ENCODE peak calls at places on chromosomes 7 and 10, in six cellular contexts. One of them, this sample, is unnamed.
A peak's percentile ranks its signal among the peaks of the same experiment; 100 is the strongest.

GRCh38 chr10:4770766-4771553 is 55.0 kb upstream of the AKR1E2 start:
- DNase-seq in DND-41: no peak
- DNase-seq in sigmoid colon: no peak
- DNase-seq in IMR-90: peak; percentile 98
- DNase-seq in BJ: peak; percentile 94
- DNase-seq in adrenal gland: no peak
- DNase-seq in this sample: no peak

GRCh38 chr10:50653142-50653541 is 29.4 kb upstream of the SGMS1 start:
- DNase-seq in IMR-90: peak; percentile 47
- DNase-seq in adrenal gland: peak; percentile 37
- DNase-seq in sigmoid colon: no peak
- DNase-seq in DND-41: no peak
- DNase-seq in BJ: no peak
- DNase-seq in this sample: no peak

GRCh38 chr10:21675157-21675796 is 141.2 kb downstream of the MLLT10 start:
- DNase-seq in adrenal gland: peak; percentile 44
- DNase-seq in BJ: no peak
- DNase-seq in IMR-90: peak; percentile 29
- DNase-seq in DND-41: peak; percentile 45
- DNase-seq in sigmoid colon: no peak
- DNase-seq in this sample: no peak

GRCh38 chr7:751826-752225 is 24.7 kb upstream of the PRKAR1B start:
- DNase-seq in IMR-90: no peak
- DNase-seq in BJ: no peak
- DNase-seq in sigmoid colon: peak; percentile 43
- DNase-seq in adrenal gland: no peak
- DNase-seq in DND-41: no peak
- DNase-seq in this sample: no peak

GRCh38 chr10:125886914-125887512 is 5.9 kb upstream of the DHX32 start:
- DNase-seq in DND-41: no peak
- DNase-seq in sigmoid colon: no peak
- DNase-seq in IMR-90: no peak
- DNase-seq in BJ: no peak
- DNase-seq in adrenal gland: no peak
- DNase-seq in this sample: no peak

GRCh38 chr10:61836888-61837747 is 64.4 kb upstream of the ARID5B start:
- DNase-seq in IMR-90: peak; percentile 84
- DNase-seq in adrenal gland: no peak
- DNase-seq in DND-41: no peak
- DNase-seq in BJ: peak; percentile 61
- DNase-seq in sigmoid colon: no peak
- DNase-seq in this sample: no peak

GRCh38 chr7:65798111-65799075 is 74.5 kb upstream of the VKORC1L1 start:
- DNase-seq in BJ: peak; percentile 26
- DNase-seq in DND-41: no peak
- DNase-seq in IMR-90: peak; percentile 85
- DNase-seq in sigmoid colon: no peak
- DNase-seq in adrenal gland: no peak
- DNase-seq in this sample: no peak

GRCh38 chr7:128166603-128167315 is 74.3 kb upstream of the LEP start:
- DNase-seq in sigmoid colon: no peak
- DNase-seq in BJ: no peak
- DNase-seq in IMR-90: no peak
- DNase-seq in adrenal gland: no peak
- DNase-seq in DND-41: no peak
- DNase-seq in this sample: no peak

GRCh38 chr7:26507375-26508068 is 215.9 kb downstream of the SNX10 start:
- DNase-seq in BJ: no peak
- DNase-seq in sigmoid colon: no peak
- DNase-seq in IMR-90: no peak
- DNase-seq in DND-41: no peak
- DNase-seq in adrenal gland: no peak
- DNase-seq in this sample: no peak

GRCh38 chr7:70614237-70614984 is 517.5 kb upstream of the GALNT17 start:
- DNase-seq in IMR-90: peak; percentile 30
- DNase-seq in sigmoid colon: peak; percentile 87
- DNase-seq in DND-41: no peak
- DNase-seq in adrenal gland: peak; percentile 58
- DNase-seq in BJ: no peak
- DNase-seq in this sample: peak; percentile 45
- H3K4me3 ChIP-seq in IMR-90: no peak overlapping the region
- H3K4me3 ChIP-seq in sigmoid colon: no peak overlapping the region
- H3K4me3 ChIP-seq in DND-41: no peak overlapping the region
- H3K4me3 ChIP-seq in adrenal gland: no peak overlapping the region
- H3K4me3 ChIP-seq in BJ: no peak overlapping the region
- H3K4me3 ChIP-seq in this sample: no peak overlapping the region

DNA sequence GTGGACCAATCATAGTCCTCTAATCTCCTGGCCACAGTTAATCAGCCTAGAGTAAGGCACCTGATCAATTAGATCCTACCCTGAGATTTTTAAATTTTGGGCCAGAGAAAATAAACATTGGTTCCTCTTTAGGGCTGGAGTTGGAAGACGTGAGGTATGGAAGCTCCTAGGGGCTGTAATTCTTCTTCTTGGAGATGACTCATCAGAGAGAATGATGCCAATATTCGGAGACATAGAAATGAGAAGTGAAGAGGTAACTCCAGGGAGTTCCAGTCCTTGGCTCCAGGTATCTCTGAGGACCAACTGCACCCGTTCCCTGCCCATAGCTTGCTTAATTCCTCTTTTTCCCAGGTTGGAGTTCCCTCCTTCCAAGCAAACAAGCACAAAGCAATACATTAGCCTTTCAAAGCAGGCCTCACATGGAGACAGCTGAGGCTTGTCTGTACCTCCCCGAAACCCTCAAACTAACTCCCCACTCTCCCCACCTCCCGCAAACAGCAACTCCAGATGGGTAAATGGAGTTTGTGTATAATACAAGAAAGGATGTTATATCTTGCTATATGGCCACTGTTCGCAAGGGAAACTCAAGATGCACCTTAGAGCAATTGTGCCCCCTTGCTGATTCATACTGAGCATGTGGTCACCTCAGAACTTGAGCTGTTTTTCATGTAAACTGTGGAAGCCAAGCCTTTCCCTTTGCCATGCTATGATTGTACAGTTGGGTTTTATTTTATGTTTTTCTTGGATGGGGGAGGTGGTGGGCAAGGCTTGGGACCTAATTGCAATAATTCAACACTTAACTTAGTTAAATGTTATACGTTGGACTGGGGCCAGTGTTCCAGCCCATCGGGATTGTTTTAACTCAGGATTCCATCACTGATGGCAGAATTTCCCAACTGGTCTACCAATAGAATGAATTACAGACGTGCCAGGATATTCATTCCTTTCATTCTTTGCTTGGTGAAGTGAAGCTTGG is 29.3 kb downstream of the PIK3AP1 start:
- DNase-seq in adrenal gland: no peak
- DNase-seq in DND-41: no peak
- DNase-seq in BJ: no peak
- DNase-seq in IMR-90: peak; percentile 33
- DNase-seq in sigmoid colon: no peak
- DNase-seq in this sample: no peak
- TF ChIP-seq CTCF in adrenal gland: no peak
- TF ChIP-seq CTCF in DND-41: peak; percentile 15
- TF ChIP-seq CTCF in BJ: no peak
- TF ChIP-seq CTCF in IMR-90: peak; percentile 21
- TF ChIP-seq CTCF in sigmoid colon: no peak
- TF ChIP-seq CTCF in this sample: no peak

GRCh38 chr10:102163342-102163989 is 11.3 kb downstream of the NOLC1 start:
- DNase-seq in sigmoid colon: no peak
- DNase-seq in IMR-90: no peak
- DNase-seq in adrenal gland: no peak
- DNase-seq in DND-41: no peak
- DNase-seq in BJ: no peak
- DNase-seq in this sample: no peak
- H3K36me3 ChIP-seq in sigmoid colon: peaks cover 48% of the 10 kb centered on the region
- H3K36me3 ChIP-seq in IMR-90: peaks cover 43% of the 10 kb centered on the region
- H3K36me3 ChIP-seq in adrenal gland: no peaks in the 10 kb centered on the region
- H3K36me3 ChIP-seq in DND-41: peaks cover 57% of the 10 kb centered on the region
- H3K36me3 ChIP-seq in BJ: peaks cover 32% of the 10 kb centered on the region
- H3K36me3 ChIP-seq in this sample: no peaks in the 10 kb centered on the region

GRCh38 chr10:124600051-124600880 is 138.6 kb downstream of the LHPP start:
- DNase-seq in BJ: no peak
- DNase-seq in DND-41: no peak
- DNase-seq in sigmoid colon: no peak
- DNase-seq in IMR-90: no peak
- DNase-seq in adrenal gland: no peak
- DNase-seq in this sample: no peak
- H3K4me3 ChIP-seq in BJ: no peak overlapping the region
- H3K4me3 ChIP-seq in DND-41: no peak overlapping the region
- H3K4me3 ChIP-seq in sigmoid colon: no peak overlapping the region
- H3K4me3 ChIP-seq in IMR-90: no peak overlapping the region
- H3K4me3 ChIP-seq in adrenal gland: no peak overlapping the region
- H3K4me3 ChIP-seq in this sample: no peak overlapping the region

GRCh38 chr10:12800302-12800701 is 201.2 kb downstream of the CCDC3 start:
- DNase-seq in adrenal gland: no peak
- DNase-seq in BJ: no peak
- DNase-seq in DND-41: no peak
- DNase-seq in IMR-90: no peak
- DNase-seq in sigmoid colon: no peak
- DNase-seq in this sample: no peak

GRCh38 chr10:12807096-12807755 is 194.3 kb downstream of the CCDC3 start:
- DNase-seq in DND-41: no peak
- DNase-seq in sigmoid colon: no peak
- DNase-seq in adrenal gland: no peak
- DNase-seq in IMR-90: no peak
- DNase-seq in BJ: no peak
- DNase-seq in this sample: no peak

GRCh38 chr10:12801214-12802087 is 200.1 kb downstream of the CCDC3 start:
- DNase-seq in sigmoid colon: no peak
- DNase-seq in DND-41: no peak
- DNase-seq in BJ: no peak
- DNase-seq in IMR-90: no peak
- DNase-seq in adrenal gland: no peak
- DNase-seq in this sample: no peak

GRCh38 chr10:12806228-12807095 is 195.1 kb downstream of the CCDC3 start:
- DNase-seq in BJ: no peak
- DNase-seq in sigmoid colon: no peak
- DNase-seq in adrenal gland: no peak
- DNase-seq in DND-41: no peak
- DNase-seq in IMR-90: no peak
- DNase-seq in this sample: no peak

DNA sequence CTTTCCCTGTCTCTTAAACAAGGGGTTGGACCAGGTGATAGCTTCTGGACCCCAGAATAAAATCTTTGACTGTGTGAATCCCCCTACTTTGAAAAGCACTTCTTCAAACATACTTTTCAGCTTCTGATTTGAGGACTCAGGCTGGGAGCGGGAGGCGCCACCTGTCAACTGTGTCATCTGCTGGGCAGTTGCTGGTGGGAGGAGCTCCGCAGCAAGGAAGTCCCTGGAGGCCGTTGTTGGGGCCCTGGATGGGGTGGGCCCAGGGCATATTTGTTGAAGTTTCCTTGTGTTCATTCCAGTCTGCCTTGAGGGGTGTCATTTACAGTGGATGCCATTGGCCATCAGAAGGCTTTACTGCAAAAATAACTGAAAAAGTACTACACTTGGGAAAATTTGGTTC is 197.7 kb downstream of the CCDC3 start:
- DNase-seq in adrenal gland: no peak
- DNase-seq in IMR-90: no peak
- DNase-seq in sigmoid colon: no peak
- DNase-seq in BJ: no peak
- DNase-seq in DND-41: no peak
- DNase-seq in this sample: no peak
- TF ChIP-seq CTCF in adrenal gland: no peak
- TF ChIP-seq CTCF in IMR-90: no peak
- TF ChIP-seq CTCF in sigmoid colon: no peak
- TF ChIP-seq CTCF in BJ: no peak
- TF ChIP-seq CTCF in DND-41: no peak
- TF ChIP-seq CTCF in this sample: no peak